ENCODE peak calls at places on chromosomes 6 and 20, in ten cellular contexts. One of them, this sample, is unnamed.

GRCh38 chr6:12605888-12606345 is 110.7 kb upstream of the PHACTR1 start:
- DNase-seq in CD8-positive, alpha-beta memory T cell: no peak
- DNase-seq in CD4-positive, alpha-beta T cell: no peak
- DNase-seq in activated naive CD8-positive, alpha-beta T cell treated with anti-CD3 and anti-CD28 coated beads, Interleukin-2, amount 50 U/mL, for 16 hours: peak; percentile 3
- DNase-seq in NCI-H524: peak; percentile 76
- DNase-seq in hypothalamus: no peak
- DNase-seq in NCI-H1694: no peak
- DNase-seq in H4: peak; percentile 73
- DNase-seq in adipocyte: peak; percentile 83
- DNase-seq in T follicular helper cell: no peak
- DNase-seq in this sample: peak; percentile 14

GRCh38 chr6:13203145-13203544 is 125.2 kb downstream of the TBC1D7 start:
- DNase-seq in activated naive CD8-positive, alpha-beta T cell treated with anti-CD3 and anti-CD28 coated beads, Interleukin-2, amount 50 U/mL, for 16 hours: no peak
- DNase-seq in hypothalamus: no peak
- DNase-seq in T follicular helper cell: no peak
- DNase-seq in H4: no peak
- DNase-seq in NCI-H524: no peak
- DNase-seq in adipocyte: no peak
- DNase-seq in CD4-positive, alpha-beta T cell: no peak
- DNase-seq in CD8-positive, alpha-beta memory T cell: no peak
- DNase-seq in NCI-H1694: no peak
- DNase-seq in this sample: no peak

GRCh38 chr6:158668707-158669103 is 18.9 kb downstream of the SYTL3 start:
- DNase-seq in H4: no peak
- DNase-seq in hypothalamus: no peak
- DNase-seq in adipocyte: no peak
- DNase-seq in NCI-H524: no peak
- DNase-seq in CD8-positive, alpha-beta memory T cell: no peak
- DNase-seq in CD4-positive, alpha-beta T cell: no peak
- DNase-seq in activated naive CD8-positive, alpha-beta T cell treated with anti-CD3 and anti-CD28 coated beads, Interleukin-2, amount 50 U/mL, for 16 hours: no peak
- DNase-seq in T follicular helper cell: no peak
- DNase-seq in NCI-H1694: no peak
- DNase-seq in this sample: no peak

GRCh38 chr6:3315068-3315467 is 56.3 kb downstream of the PSMG4 start:
- DNase-seq in activated naive CD8-positive, alpha-beta T cell treated with anti-CD3 and anti-CD28 coated beads, Interleukin-2, amount 50 U/mL, for 16 hours: no peak
- DNase-seq in CD8-positive, alpha-beta memory T cell: no peak
- DNase-seq in H4: no peak
- DNase-seq in hypothalamus: no peak
- DNase-seq in CD4-positive, alpha-beta T cell: no peak
- DNase-seq in NCI-H524: no peak
- DNase-seq in T follicular helper cell: no peak
- DNase-seq in adipocyte: no peak
- DNase-seq in NCI-H1694: no peak
- DNase-seq in this sample: no peak

GRCh38 chr6:41702089-41702745 is 33.2 kb downstream of the TFEB start:
- DNase-seq in NCI-H524: no peak
- DNase-seq in hypothalamus: no peak
- DNase-seq in CD8-positive, alpha-beta memory T cell: no peak
- DNase-seq in activated naive CD8-positive, alpha-beta T cell treated with anti-CD3 and anti-CD28 coated beads, Interleukin-2, amount 50 U/mL, for 16 hours: no peak
- DNase-seq in NCI-H1694: no peak
- DNase-seq in T follicular helper cell: no peak
- DNase-seq in adipocyte: no peak
- DNase-seq in CD4-positive, alpha-beta T cell: no peak
- DNase-seq in H4: no peak
- DNase-seq in this sample: no peak

GRCh38 chr6:44439270-44440045 is 52.0 kb downstream of the CDC5L start:
- DNase-seq in CD4-positive, alpha-beta T cell: no peak
- DNase-seq in activated naive CD8-positive, alpha-beta T cell treated with anti-CD3 and anti-CD28 coated beads, Interleukin-2, amount 50 U/mL, for 16 hours: no peak
- DNase-seq in adipocyte: peak; percentile 76
- DNase-seq in H4: peak; percentile 67
- DNase-seq in T follicular helper cell: no peak
- DNase-seq in hypothalamus: no peak
- DNase-seq in NCI-H524: no peak
- DNase-seq in CD8-positive, alpha-beta memory T cell: no peak
- DNase-seq in NCI-H1694: no peak
- DNase-seq in this sample: no peak

GRCh38 chr6:8193541-8193940 is 91.2 kb upstream of the EEF1E1 start:
- DNase-seq in adipocyte: no peak
- DNase-seq in T follicular helper cell: no peak
- DNase-seq in NCI-H1694: no peak
- DNase-seq in NCI-H524: no peak
- DNase-seq in CD4-positive, alpha-beta T cell: no peak
- DNase-seq in CD8-positive, alpha-beta memory T cell: no peak
- DNase-seq in activated naive CD8-positive, alpha-beta T cell treated with anti-CD3 and anti-CD28 coated beads, Interleukin-2, amount 50 U/mL, for 16 hours: no peak
- DNase-seq in H4: no peak
- DNase-seq in hypothalamus: no peak
- DNase-seq in this sample: no peak

GRCh38 chr20:44501448-44501847 is 20.4 kb downstream of the SERINC3 start:
- DNase-seq in CD8-positive, alpha-beta memory T cell: no peak
- DNase-seq in NCI-H524: no peak
- DNase-seq in hypothalamus: no peak
- DNase-seq in adipocyte: peak; percentile 52
- DNase-seq in activated naive CD8-positive, alpha-beta T cell treated with anti-CD3 and anti-CD28 coated beads, Interleukin-2, amount 50 U/mL, for 16 hours: no peak
- DNase-seq in T follicular helper cell: no peak
- DNase-seq in NCI-H1694: no peak
- DNase-seq in CD4-positive, alpha-beta T cell: no peak
- DNase-seq in H4: no peak
- DNase-seq in this sample: no peak

GRCh38 chr20:58303547-58303946 is 6.0 kb upstream of the RAB22A start:
- DNase-seq in H4: no peak
- DNase-seq in adipocyte: no peak
- DNase-seq in CD4-positive, alpha-beta T cell: no peak
- DNase-seq in CD8-positive, alpha-beta memory T cell: no peak
- DNase-seq in NCI-H1694: no peak
- DNase-seq in NCI-H524: no peak
- DNase-seq in hypothalamus: no peak
- DNase-seq in T follicular helper cell: no peak
- DNase-seq in activated naive CD8-positive, alpha-beta T cell treated with anti-CD3 and anti-CD28 coated beads, Interleukin-2, amount 50 U/mL, for 16 hours: no peak
- DNase-seq in this sample: no peak

GRCh38 chr6:88165087-88165876 is 865 bp downstream of the CNR1 start:
- DNase-seq in adipocyte: no peak
- DNase-seq in NCI-H524: peak; percentile 56
- DNase-seq in H4: no peak
- DNase-seq in CD4-positive, alpha-beta T cell: no peak
- DNase-seq in activated naive CD8-positive, alpha-beta T cell treated with anti-CD3 and anti-CD28 coated beads, Interleukin-2, amount 50 U/mL, for 16 hours: no peak
- DNase-seq in hypothalamus: no peak
- DNase-seq in CD8-positive, alpha-beta memory T cell: no peak
- DNase-seq in NCI-H1694: no peak
- DNase-seq in T follicular helper cell: no peak
- DNase-seq in this sample: no peak

GRCh38 chr20:1327827-1328679 is 886 bp downstream of the SDCBP2 start:
- DNase-seq in CD8-positive, alpha-beta memory T cell: no peak
- DNase-seq in CD4-positive, alpha-beta T cell: no peak
- DNase-seq in T follicular helper cell: no peak
- DNase-seq in adipocyte: no peak
- DNase-seq in H4: no peak
- DNase-seq in hypothalamus: no peak
- DNase-seq in NCI-H1694: no peak
- DNase-seq in activated naive CD8-positive, alpha-beta T cell treated with anti-CD3 and anti-CD28 coated beads, Interleukin-2, amount 50 U/mL, for 16 hours: no peak
- DNase-seq in NCI-H524: no peak
- DNase-seq in this sample: no peak

GRCh38 chr6:167475947-167476346 is 151.1 kb downstream of the TTLL2 start:
- DNase-seq in activated naive CD8-positive, alpha-beta T cell treated with anti-CD3 and anti-CD28 coated beads, Interleukin-2, amount 50 U/mL, for 16 hours: no peak
- DNase-seq in adipocyte: no peak
- DNase-seq in CD4-positive, alpha-beta T cell: no peak
- DNase-seq in hypothalamus: no peak
- DNase-seq in NCI-H1694: no peak
- DNase-seq in NCI-H524: peak; percentile 62
- DNase-seq in T follicular helper cell: no peak
- DNase-seq in CD8-positive, alpha-beta memory T cell: no peak
- DNase-seq in H4: no peak
- DNase-seq in this sample: no peak

GRCh38 chr6:26250806-26251075 is 114.3 kb upstream of the BTN3A2 start:
- DNase-seq in NCI-H1694: no peak
- DNase-seq in NCI-H524: peak; percentile 58
- DNase-seq in CD4-positive, alpha-beta T cell: peak; percentile 31
- DNase-seq in hypothalamus: no peak
- DNase-seq in CD8-positive, alpha-beta memory T cell: no peak
- DNase-seq in H4: no peak
- DNase-seq in adipocyte: peak; percentile 84
- DNase-seq in activated naive CD8-positive, alpha-beta T cell treated with anti-CD3 and anti-CD28 coated beads, Interleukin-2, amount 50 U/mL, for 16 hours: no peak
- DNase-seq in T follicular helper cell: peak; percentile 31
- DNase-seq in this sample: no peak

GRCh38 chr6:42173101-42173500 is at the start of gene GUCA1A:
- DNase-seq in NCI-H524: peak; percentile 56
- DNase-seq in activated naive CD8-positive, alpha-beta T cell treated with anti-CD3 and anti-CD28 coated beads, Interleukin-2, amount 50 U/mL, for 16 hours: no peak
- DNase-seq in T follicular helper cell: no peak
- DNase-seq in CD8-positive, alpha-beta memory T cell: no peak
- DNase-seq in H4: no peak
- DNase-seq in NCI-H1694: no peak
- DNase-seq in adipocyte: no peak
- DNase-seq in hypothalamus: no peak
- DNase-seq in CD4-positive, alpha-beta T cell: no peak
- DNase-seq in this sample: no peak

GRCh38 chr6:34386316-34387137 is 5.9 kb downstream of the NUDT3 start:
- DNase-seq in H4: peak; percentile 88
- DNase-seq in CD4-positive, alpha-beta T cell: no peak
- DNase-seq in NCI-H524: no peak
- DNase-seq in CD8-positive, alpha-beta memory T cell: no peak
- DNase-seq in activated naive CD8-positive, alpha-beta T cell treated with anti-CD3 and anti-CD28 coated beads, Interleukin-2, amount 50 U/mL, for 16 hours: no peak
- DNase-seq in hypothalamus: no peak
- DNase-seq in NCI-H1694: no peak
- DNase-seq in adipocyte: peak; percentile 79
- DNase-seq in T follicular helper cell: no peak
- DNase-seq in this sample: no peak

GRCh38 chr6:35691027-35691824 is 2.5 kb upstream of the FKBP5 start:
- DNase-seq in hypothalamus: peak; percentile 21
- DNase-seq in CD4-positive, alpha-beta T cell: no peak
- DNase-seq in T follicular helper cell: no peak
- DNase-seq in NCI-H1694: no peak
- DNase-seq in NCI-H524: peak; percentile 28
- DNase-seq in adipocyte: peak; percentile 90
- DNase-seq in CD8-positive, alpha-beta memory T cell: no peak
- DNase-seq in H4: no peak
- DNase-seq in activated naive CD8-positive, alpha-beta T cell treated with anti-CD3 and anti-CD28 coated beads, Interleukin-2, amount 50 U/mL, for 16 hours: no peak
- DNase-seq in this sample: no peak

GRCh38 chr20:36407196-36407733 is 101.1 kb downstream of the DLGAP4 start:
- DNase-seq in hypothalamus: no peak
- DNase-seq in CD8-positive, alpha-beta memory T cell: no peak
- DNase-seq in activated naive CD8-positive, alpha-beta T cell treated with anti-CD3 and anti-CD28 coated beads, Interleukin-2, amount 50 U/mL, for 16 hours: no peak
- DNase-seq in adipocyte: peak; percentile 4
- DNase-seq in H4: no peak
- DNase-seq in NCI-H1694: no peak
- DNase-seq in CD4-positive, alpha-beta T cell: no peak
- DNase-seq in NCI-H524: no peak
- DNase-seq in T follicular helper cell: no peak
- DNase-seq in this sample: no peak

GRCh38 chr6:45655630-45656422 is 278.1 kb upstream of the SUPT3H start:
- DNase-seq in NCI-H524: no peak
- DNase-seq in adipocyte: peak; percentile 90
- DNase-seq in hypothalamus: no peak
- DNase-seq in T follicular helper cell: no peak
- DNase-seq in CD4-positive, alpha-beta T cell: no peak
- DNase-seq in CD8-positive, alpha-beta memory T cell: no peak
- DNase-seq in H4: peak; percentile 98
- DNase-seq in activated naive CD8-positive, alpha-beta T cell treated with anti-CD3 and anti-CD28 coated beads, Interleukin-2, amount 50 U/mL, for 16 hours: no peak
- DNase-seq in NCI-H1694: no peak
- DNase-seq in this sample: no peak

GRCh38 chr6:127349980-127350379 is 6.6 kb upstream of the ECHDC1 start:
- DNase-seq in CD8-positive, alpha-beta memory T cell: no peak
- DNase-seq in NCI-H1694: no peak
- DNase-seq in hypothalamus: no peak
- DNase-seq in H4: no peak
- DNase-seq in adipocyte: no peak
- DNase-seq in NCI-H524: no peak
- DNase-seq in CD4-positive, alpha-beta T cell: no peak
- DNase-seq in T follicular helper cell: no peak
- DNase-seq in activated naive CD8-positive, alpha-beta T cell treated with anti-CD3 and anti-CD28 coated beads, Interleukin-2, amount 50 U/mL, for 16 hours: no peak
- DNase-seq in this sample: no peak

GRCh38 chr6:154370545-154370944 is 13.9 kb upstream of the IPCEF1 start:
- DNase-seq in NCI-H1694: no peak
- DNase-seq in activated naive CD8-positive, alpha-beta T cell treated with anti-CD3 and anti-CD28 coated beads, Interleukin-2, amount 50 U/mL, for 16 hours: no peak
- DNase-seq in T follicular helper cell: no peak
- DNase-seq in hypothalamus: no peak
- DNase-seq in NCI-H524: peak; percentile 49
- DNase-seq in adipocyte: peak; percentile 66
- DNase-seq in CD4-positive, alpha-beta T cell: no peak
- DNase-seq in H4: peak; percentile 43
- DNase-seq in CD8-positive, alpha-beta memory T cell: no peak
- DNase-seq in this sample: no peak

GRCh38 chr6:108565091-108565766 is 4.5 kb downstream of the FOXO3 start:
- DNase-seq in NCI-H1694: no peak
- DNase-seq in CD4-positive, alpha-beta T cell: no peak
- DNase-seq in NCI-H524: no peak
- DNase-seq in H4: no peak
- DNase-seq in CD8-positive, alpha-beta memory T cell: no peak
- DNase-seq in adipocyte: no peak
- DNase-seq in activated naive CD8-positive, alpha-beta T cell treated with anti-CD3 and anti-CD28 coated beads, Interleukin-2, amount 50 U/mL, for 16 hours: no peak
- DNase-seq in hypothalamus: no peak
- DNase-seq in T follicular helper cell: no peak
- DNase-seq in this sample: no peak

GRCh38 chr6:89148016-89148750 is 2.3 kb downstream of the PM20D2 start:
- DNase-seq in adipocyte: no peak
- DNase-seq in CD4-positive, alpha-beta T cell: no peak
- DNase-seq in activated naive CD8-positive, alpha-beta T cell treated with anti-CD3 and anti-CD28 coated beads, Interleukin-2, amount 50 U/mL, for 16 hours: no peak
- DNase-seq in hypothalamus: no peak
- DNase-seq in NCI-H524: no peak
- DNase-seq in H4: no peak
- DNase-seq in T follicular helper cell: no peak
- DNase-seq in CD8-positive, alpha-beta memory T cell: no peak
- DNase-seq in NCI-H1694: no peak
- DNase-seq in this sample: no peak

GRCh38 chr6:133590814-133591213 is 298.1 kb upstream of the TCF21 start:
- DNase-seq in adipocyte: no peak
- DNase-seq in CD4-positive, alpha-beta T cell: no peak
- DNase-seq in NCI-H1694: peak; percentile 13
- DNase-seq in H4: no peak
- DNase-seq in hypothalamus: no peak
- DNase-seq in CD8-positive, alpha-beta memory T cell: no peak
- DNase-seq in T follicular helper cell: no peak
- DNase-seq in activated naive CD8-positive, alpha-beta T cell treated with anti-CD3 and anti-CD28 coated beads, Interleukin-2, amount 50 U/mL, for 16 hours: no peak
- DNase-seq in NCI-H524: no peak
- DNase-seq in this sample: no peak

GRCh38 chr6:169296622-169297021 is 43.0 kb upstream of the THBS2 start:
- DNase-seq in H4: no peak
- DNase-seq in CD4-positive, alpha-beta T cell: no peak
- DNase-seq in hypothalamus: no peak
- DNase-seq in NCI-H524: no peak
- DNase-seq in adipocyte: no peak
- DNase-seq in NCI-H1694: no peak
- DNase-seq in CD8-positive, alpha-beta memory T cell: no peak
- DNase-seq in T follicular helper cell: no peak
- DNase-seq in activated naive CD8-positive, alpha-beta T cell treated with anti-CD3 and anti-CD28 coated beads, Interleukin-2, amount 50 U/mL, for 16 hours: no peak
- DNase-seq in this sample: no peak

GRCh38 chr20:62603021-62603906 is 39.0 kb upstream of the SLCO4A1 start:
- DNase-seq in CD4-positive, alpha-beta T cell: no peak
- DNase-seq in adipocyte: peak; percentile 51
- DNase-seq in H4: peak; percentile 93
- DNase-seq in hypothalamus: no peak
- DNase-seq in T follicular helper cell: no peak
- DNase-seq in activated naive CD8-positive, alpha-beta T cell treated with anti-CD3 and anti-CD28 coated beads, Interleukin-2, amount 50 U/mL, for 16 hours: no peak
- DNase-seq in NCI-H524: no peak
- DNase-seq in NCI-H1694: peak; percentile 51
- DNase-seq in CD8-positive, alpha-beta memory T cell: peak; percentile 32
- DNase-seq in this sample: no peak

This sample was measured in DMS 273 treated with DMSO at 0.1 percent for 48 hours.